ENCODE peak calls at places on chromosome 10, in six cellular contexts. One of them, this sample, is unnamed.

GRCh38 chr10:3898821-3899220 is 113.8 kb upstream of the KLF6 start:
- DNase-seq in CD8-positive, alpha-beta T cell: no peak
- DNase-seq in left ventricle myocardium inferior: no peak
- DNase-seq in GM10248: no peak
- DNase-seq in AG04450: no peak
- DNase-seq in neural progenitor cell: no peak
- DNase-seq in this sample: no peak

GRCh38 chr10:132665946-132666732 is 119.8 kb downstream of the NKX6-2 start:
- DNase-seq in CD8-positive, alpha-beta T cell: no peak
- DNase-seq in left ventricle myocardium inferior: no peak
- DNase-seq in GM10248: no peak
- DNase-seq in AG04450: peak
- DNase-seq in neural progenitor cell: no peak
- DNase-seq in this sample: no peak

GRCh38 chr10:7093368-7093767 is 317.5 kb downstream of the SFMBT2 start:
- DNase-seq in CD8-positive, alpha-beta T cell: no peak
- DNase-seq in left ventricle myocardium inferior: no peak
- DNase-seq in GM10248: no peak
- DNase-seq in AG04450: no peak
- DNase-seq in neural progenitor cell: no peak
- DNase-seq in this sample: no peak

GRCh38 chr10:71075066-71075758 is 137.2 kb upstream of the UNC5B start:
- DNase-seq in CD8-positive, alpha-beta T cell: no peak
- DNase-seq in left ventricle myocardium inferior: peak
- DNase-seq in GM10248: no peak
- DNase-seq in AG04450: no peak
- DNase-seq in neural progenitor cell: no peak
- DNase-seq in this sample: no peak

GRCh38 chr10:97546441-97547340 is 25.9 kb upstream of the ANKRD2 start:
- DNase-seq in CD8-positive, alpha-beta T cell: no peak
- DNase-seq in left ventricle myocardium inferior: no peak
- DNase-seq in GM10248: no peak
- DNase-seq in AG04450: no peak
- DNase-seq in neural progenitor cell: no peak
- DNase-seq in this sample: no peak

GRCh38 chr10:42977032-42977416 is 99.8 kb upstream of the RET start:
- DNase-seq in CD8-positive, alpha-beta T cell: no peak
- DNase-seq in left ventricle myocardium inferior: no peak
- DNase-seq in GM10248: no peak
- DNase-seq in AG04450: no peak
- DNase-seq in neural progenitor cell: no peak
- DNase-seq in this sample: peak

GRCh38 chr10:95399167-95399566 is 108.4 kb upstream of the PDLIM1 start:
- DNase-seq in CD8-positive, alpha-beta T cell: no peak
- DNase-seq in left ventricle myocardium inferior: no peak
- DNase-seq in GM10248: no peak
- DNase-seq in AG04450: no peak
- DNase-seq in neural progenitor cell: no peak
- DNase-seq in this sample: no peak

GRCh38 chr10:25101466-25101865 is 73.3 kb upstream of the GPR158 start:
- DNase-seq in CD8-positive, alpha-beta T cell: no peak
- DNase-seq in left ventricle myocardium inferior: no peak
- DNase-seq in GM10248: no peak
- DNase-seq in AG04450: no peak
- DNase-seq in neural progenitor cell: no peak
- DNase-seq in this sample: no peak

GRCh38 chr10:33815776-33816175 is 481.3 kb upstream of the NRP1 start:
- DNase-seq in CD8-positive, alpha-beta T cell: no peak
- DNase-seq in left ventricle myocardium inferior: no peak
- DNase-seq in GM10248: no peak
- DNase-seq in AG04450: no peak
- DNase-seq in neural progenitor cell: no peak
- DNase-seq in this sample: no peak

GRCh38 chr10:100502926-100503480 is 16.7 kb downstream of the SEC31B start:
- DNase-seq in CD8-positive, alpha-beta T cell: no peak
- DNase-seq in left ventricle myocardium inferior: no peak
- DNase-seq in GM10248: no peak
- DNase-seq in AG04450: no peak
- DNase-seq in neural progenitor cell: peak
- DNase-seq in this sample: no peak

GRCh38 chr10:76303682-76304316 is 872.4 kb downstream of the LRMDA start:
- DNase-seq in CD8-positive, alpha-beta T cell: no peak
- DNase-seq in left ventricle myocardium inferior: peak
- DNase-seq in GM10248: peak
- DNase-seq in AG04450: peak
- DNase-seq in neural progenitor cell: peak
- DNase-seq in this sample: peak

GRCh38 chr10:107814865-107815487 is 650.5 kb upstream of the SORCS1 start:
- DNase-seq in CD8-positive, alpha-beta T cell: no peak
- DNase-seq in left ventricle myocardium inferior: no peak
- DNase-seq in GM10248: peak
- DNase-seq in AG04450: no peak
- DNase-seq in neural progenitor cell: peak
- DNase-seq in this sample: peak
- TF ChIP-seq CTCF in CD8-positive, alpha-beta T cell: no peak
- TF ChIP-seq CTCF in left ventricle myocardium inferior: peak
- TF ChIP-seq CTCF in GM10248: peak
- TF ChIP-seq CTCF in AG04450: peak
- TF ChIP-seq CTCF in neural progenitor cell: peak
- TF ChIP-seq CTCF in this sample: peak

GRCh38 chr10:128077155-128077875 is 48.9 kb downstream of the MKI67 start:
- DNase-seq in CD8-positive, alpha-beta T cell: no peak
- DNase-seq in left ventricle myocardium inferior: no peak
- DNase-seq in GM10248: no peak
- DNase-seq in AG04450: no peak
- DNase-seq in neural progenitor cell: no peak
- DNase-seq in this sample: peak
- TF ChIP-seq CTCF in CD8-positive, alpha-beta T cell: no peak
- TF ChIP-seq CTCF in left ventricle myocardium inferior: no peak
- TF ChIP-seq CTCF in GM10248: no peak
- TF ChIP-seq CTCF in AG04450: no peak
- TF ChIP-seq CTCF in neural progenitor cell: no peak
- TF ChIP-seq CTCF in this sample: no peak

GRCh38 chr10:65555192-65555591 is 1370.6 kb upstream of the LRRTM3 start:
- DNase-seq in CD8-positive, alpha-beta T cell: no peak
- DNase-seq in left ventricle myocardium inferior: no peak
- DNase-seq in GM10248: no peak
- DNase-seq in AG04450: no peak
- DNase-seq in neural progenitor cell: peak
- DNase-seq in this sample: no peak
- TF ChIP-seq CTCF in CD8-positive, alpha-beta T cell: no peak
- TF ChIP-seq CTCF in left ventricle myocardium inferior: no peak
- TF ChIP-seq CTCF in GM10248: no peak
- TF ChIP-seq CTCF in AG04450: no peak
- TF ChIP-seq CTCF in neural progenitor cell: no peak
- TF ChIP-seq CTCF in this sample: no peak

GRCh38 chr10:87861953-87862643 is 1.2 kb downstream of the KLLN start:
- DNase-seq in CD8-positive, alpha-beta T cell: peak
- DNase-seq in left ventricle myocardium inferior: peak
- DNase-seq in GM10248: peak
- DNase-seq in AG04450: peak
- DNase-seq in neural progenitor cell: peak
- DNase-seq in this sample: peak
- TF ChIP-seq CTCF in CD8-positive, alpha-beta T cell: no peak
- TF ChIP-seq CTCF in left ventricle myocardium inferior: no peak
- TF ChIP-seq CTCF in GM10248: no peak
- TF ChIP-seq CTCF in AG04450: peak
- TF ChIP-seq CTCF in neural progenitor cell: no peak
- TF ChIP-seq CTCF in this sample: no peak

DNA sequence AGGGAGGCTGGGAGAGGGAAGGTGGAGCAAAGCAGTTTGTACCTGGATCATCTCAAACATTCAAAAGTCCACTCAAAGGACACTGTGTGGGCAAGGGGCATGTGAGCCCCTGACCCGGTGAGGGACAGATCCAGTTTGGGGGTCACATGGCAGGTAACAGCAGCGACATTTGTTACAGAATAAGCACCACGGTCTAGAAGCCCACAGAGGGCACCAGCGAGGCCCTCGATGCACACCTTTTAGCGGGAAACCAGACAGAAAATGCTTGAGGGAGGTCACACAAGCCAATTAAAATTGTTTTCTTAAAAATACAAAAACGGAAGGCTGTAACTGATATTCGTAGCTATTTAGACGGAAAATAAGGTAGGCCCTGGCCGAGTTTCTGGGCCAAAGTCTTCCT is 144.4 kb downstream of the ZMYND11 start:
- DNase-seq in CD8-positive, alpha-beta T cell: no peak
- DNase-seq in left ventricle myocardium inferior: no peak
- DNase-seq in GM10248: no peak
- DNase-seq in AG04450: no peak
- DNase-seq in neural progenitor cell: no peak
- DNase-seq in this sample: no peak
- TF ChIP-seq CTCF in CD8-positive, alpha-beta T cell: no peak
- TF ChIP-seq CTCF in left ventricle myocardium inferior: no peak
- TF ChIP-seq CTCF in GM10248: peak
- TF ChIP-seq CTCF in AG04450: no peak
- TF ChIP-seq CTCF in neural progenitor cell: peak
- TF ChIP-seq CTCF in this sample: no peak